ENCODE peak calls at places on chromosomes 11 and 22, in six cellular contexts. W is posterior vena cava, J is RPMI8226, Q is amniotic stem cell, F is BE2C, N is H54. K is an unnamed sample.

GRCh38 chr11:69874984-69875673 is 55.9 kb upstream of the FGF3 start:
- DNase-seq in Q (no peak), F (no peak), W (peak; percentile 67), J (no peak), N (no peak), K (no peak)

GRCh38 chr11:128297111-128297651 is 290.2 kb downstream of the ETS1 start:
- DNase-seq in F (no peak), J (no peak), W (no peak), N (no peak), Q (no peak), K (no peak)

GRCh38 chr11:31806186-31806943 is 4.8 kb downstream of the PAX6 start:
- DNase-seq in N (no peak), Q (no peak), J (no peak), F (no peak), W (no peak), K (no peak)

GRCh38 chr11:23988381-23989006 is 508.4 kb upstream of the LUZP2 start:
- DNase-seq in W (no peak), Q (no peak), N (no peak), F (no peak), J (no peak), K (no peak)

GRCh38 chr22:43155789-43156188 is 4.4 kb downstream of the TSPO start:
- DNase-seq in W (no peak), N (no peak), Q (no peak), F (peak; percentile 44), J (no peak), K (no peak)

GRCh38 chr11:130907229-130907628 is 9.1 kb downstream of the SNX19 start:
- DNase-seq in J (no peak), N (no peak), Q (no peak), F (no peak), W (no peak), K (no peak)

GRCh38 chr11:124837491-124837856 is 27.8 kb upstream of the ROBO3 start:
- DNase-seq in W (no peak), J (peak; percentile 35), N (peak; percentile 54), Q (peak; percentile 59), F (peak; percentile 36), K (peak; percentile 72)

GRCh38 chr11:122900803-122901202 is 18.2 kb downstream of the JHY start:
- DNase-seq in F (no peak), W (no peak), N (no peak), J (no peak), Q (no peak), K (no peak)

GRCh38 chr11:6418958-6419611 is at the start of gene APBB1:
- DNase-seq in J (peak; percentile 8), F (peak; percentile 66), N (peak; percentile 68), Q (peak; percentile 30), W (peak; percentile 86), K (no peak)

GRCh38 chr22:41613456-41613855 is 7.4 kb downstream of the DESI1 start:
- DNase-seq in J (no peak), N (no peak), F (no peak), W (no peak), Q (no peak), K (no peak)

GRCh38 chr11:1073261-1073724 is 1.4 kb upstream of the MUC2 start:
- DNase-seq in Q (no peak), F (no peak), W (peak; percentile 85), N (peak; percentile 76), J (no peak), K (no peak)

GRCh38 chr22:43128928-43129424 is 14.2 kb downstream of the MCAT start:
- DNase-seq in N (no peak), Q (no peak), F (no peak), J (peak; percentile 94), W (no peak), K (no peak)

GRCh38 chr22:47344414-47344813 is 582.0 kb downstream of the TBC1D22A start:
- DNase-seq in Q (no peak), N (no peak), F (no peak), J (no peak), W (no peak), K (no peak)

GRCh38 chr22:49756201-49756600 is 71.5 kb downstream of the BRD1 start:
- DNase-seq in W (no peak), Q (no peak), J (no peak), N (no peak), F (no peak), K (no peak)

GRCh38 chr11:121161349-121161917 is 60.4 kb downstream of the TECTA start:
- DNase-seq in J (no peak), F (no peak), Q (no peak), N (no peak), W (no peak), K (no peak)

GRCh38 chr22:49838771-49839717 is 11.4 kb upstream of the BRD1 start:
- DNase-seq in F (no peak), N (no peak), W (no peak), Q (no peak), J (no peak), K (no peak)

GRCh38 chr11:64870176-64870892 is 8.1 kb downstream of the EHD1 start:
- DNase-seq in W (peak; percentile 94), N (peak; percentile 76), J (no peak), F (no peak), Q (no peak), K (no peak)

GRCh38 chr22:16568425-16568758 is 24.2 kb downstream of the CCT8L2 start:
- DNase-seq in Q (no peak), J (no peak), W (no peak), F (no peak), N (no peak), K (no peak)

GRCh38 chr11:86476109-86476861 is 101.6 kb downstream of the CCDC81 start:
- DNase-seq in Q (no peak), W (no peak), F (no peak), J (no peak), N (no peak), K (no peak)

GRCh38 chr22:44711701-44712100 is 9.7 kb downstream of the PRR5 start:
- DNase-seq in N (no peak), W (no peak), F (peak; percentile 13), Q (no peak), J (no peak), K (no peak)

GRCh38 chr11:65540290-65541092 is 15.6 kb downstream of the SCYL1 start:
- DNase-seq in W (peak; percentile 97), Q (peak; percentile 78), J (peak; percentile 94), N (peak; percentile 98), F (peak; percentile 89), K (peak; percentile 96)

GRCh38 chr11:9015677-9016076 is 11.9 kb upstream of the NRIP3 start:
- DNase-seq in J (peak; percentile 70), F (peak; percentile 54), W (no peak), N (peak; percentile 85), Q (peak; percentile 65), K (peak; percentile 85)

GRCh38 chr11:75558939-75559843 is 2.9 kb upstream of the SERPINH1 start:
- DNase-seq in W (no peak), N (no peak), Q (no peak), J (no peak), F (no peak), K (no peak)

GRCh38 chr22:25018009-25018408 is 65.5 kb downstream of the KIAA1671 start:
- DNase-seq in Q (no peak), W (no peak), N (no peak), J (no peak), F (no peak), K (no peak)

GRCh38 chr11:103987631-103988594 is 48.5 kb upstream of the DDI1 start:
- DNase-seq in Q (no peak), F (no peak), W (no peak), J (no peak), N (no peak), K (peak; percentile 69)

GRCh38 chr11:27233654-27234042 is 129.4 kb downstream of the CCDC34 start:
- DNase-seq in W (no peak), F (no peak), J (no peak), Q (no peak), N (no peak), K (no peak)

GRCh38 chr22:25739659-25740344 is 2.2 kb upstream of the MYO18B start:
- DNase-seq in N (no peak), F (no peak), J (no peak), Q (no peak), W (no peak), K (no peak)

GRCh38 chr11:86138958-86139357 is 70.1 kb upstream of the PICALM start:
- DNase-seq in J (no peak), F (no peak), W (no peak), Q (no peak), N (no peak), K (no peak)

GRCh38 chr22:40620464-40621046 is 16.0 kb downstream of the MRTFA start:
- DNase-seq in F (no peak), W (no peak), N (peak; percentile 49), Q (no peak), J (no peak), K (no peak)

GRCh38 chr11:44555031-44555800 is 10.2 kb upstream of the CD82 start:
- DNase-seq in J (no peak), F (no peak), N (no peak), Q (no peak), W (no peak), K (no peak)

GRCh38 chr11:8055836-8056526 is 25.0 kb upstream of the TUB start:
- DNase-seq in Q (no peak), W (no peak), J (no peak), N (no peak), F (no peak), K (no peak)

GRCh38 chr11:65279713-65280459 is 18.1 kb downstream of the POLA2 start:
- DNase-seq in F (no peak), J (no peak), Q (peak; percentile 74), N (peak; percentile 56), W (no peak), K (no peak)

GRCh38 chr11:47378011-47378835 is at the start of gene SPI1:
- DNase-seq in Q (no peak), F (peak; percentile 23), N (no peak), J (peak; percentile 59), W (peak; percentile 94), K (peak; percentile 96)

GRCh38 chr11:79055866-79056632 is 384.8 kb downstream of the TENM4 start:
- DNase-seq in W (no peak), N (peak; percentile 38), F (no peak), J (peak; percentile 16), Q (no peak), K (no peak)

GRCh38 chr22:29782061-29782845 is 15.1 kb downstream of the UQCR10 start:
- DNase-seq in F (no peak), Q (no peak), J (no peak), N (no peak), W (no peak), K (no peak)

K was measured in Karpas-422.